ENCODE peak calls at places on chromosome 21, in six cellular contexts. S is frontal cortex, P is left ventricle myocardium superior, U is foreskin fibroblast, F is KBM-7, Z is activated T-helper 1 cell treated with Interleukin-2 at 50 U/mL for 16 hours. I is an unnamed sample.

GRCh38 chr21:46597031-46597430 is 7.9 kb downstream of the S100B start:
- DNase-seq in S (no peak), P (no peak), U (no peak), F (no peak), Z (no peak), I (no peak)

GRCh38 chr21:19507682-19508260 is 1104.2 kb upstream of the TMPRSS15 start:
- DNase-seq in S (no peak), P (no peak), U (no peak), F (peak; percentile 71), Z (no peak), I (no peak)

GRCh38 chr21:37346841-37347430 is 19.6 kb upstream of the DYRK1A start:
- DNase-seq in S (no peak), P (no peak), U (no peak), F (no peak), Z (no peak), I (no peak)

GRCh38 chr21:31731802-31732537 is at the start of gene SCAF4:
- DNase-seq in S (peak; percentile 97), P (peak; percentile 96), U (peak; percentile 96), F (peak; percentile 80), Z (peak; percentile 75), I (peak; percentile 94)

GRCh38 chr21:43645414-43645891 is 13.8 kb downstream of the HSF2BP start:
- DNase-seq in S (peak; percentile 42), P (no peak), U (peak; percentile 75), F (peak; percentile 90), Z (no peak), I (peak; percentile 72)

GRCh38 chr21:42836767-42837301 is 42.5 kb downstream of the WDR4 start:
- DNase-seq in S (no peak), P (no peak), U (no peak), F (no peak), Z (no peak), I (no peak)

GRCh38 chr21:21156919-21157318 is 158.7 kb downstream of the NCAM2 start:
- DNase-seq in S (no peak), P (no peak), U (peak; percentile 18), F (no peak), Z (no peak), I (no peak)

GRCh38 chr21:42299324-42300044 is 15.7 kb downstream of the TFF3 start:
- DNase-seq in S (peak; percentile 54), P (peak; percentile 63), U (no peak), F (peak; percentile 5), Z (no peak), I (no peak)

GRCh38 chr21:41641510-41641815 is 125.4 kb downstream of the RIPK4 start:
- DNase-seq in S (no peak), P (no peak), U (no peak), F (no peak), Z (no peak), I (no peak)

GRCh38 chr21:14620152-14620551 is 74.0 kb upstream of the SAMSN1 start:
- DNase-seq in S (no peak), P (no peak), U (no peak), F (peak; percentile 73), Z (no peak), I (no peak)

GRCh38 chr21:27649746-27650145 is 682.9 kb upstream of the ADAMTS5 start:
- DNase-seq in S (no peak), P (no peak), U (peak; percentile 39), F (no peak), Z (no peak), I (no peak)

GRCh38 chr21:18522181-18522771 is 118.7 kb upstream of the TMPRSS15 start:
- DNase-seq in S (no peak), P (no peak), U (no peak), F (no peak), Z (no peak), I (no peak)